ENCODE peak calls at places on chromosome X, in eight cellular contexts. U is psoas muscle; P is left ventricle myocardium inferior; C is naive thymus-derived CD4-positive, alpha-beta T cell; R is H9; S is SK-N-SH; X is MM.1S; M is upper lobe of right lung. A is an unnamed sample. For H3K9me3, the result is how much of the 10 kb centered on the place peaks cover.

GRCh38 chrX:133723930-133724329 is 261.5 kb downstream of the GPC3 start:
- DNase-seq in P (no peak), C (no peak), M (no peak), U (no peak), S (no peak), R (no peak), X (no peak), A (no peak)

GRCh38 chrX:100976211-100976610 is 6.7 kb downstream of the ARL13A start:
- DNase-seq in C (no peak), R (no peak), U (no peak), M (no peak), X (no peak), P (no peak), S (no peak), A (no peak)

GRCh38 chrX:13891367-13892146 is 74.7 kb upstream of the GPM6B start:
- DNase-seq in C (no peak), S (no peak), M (no peak), P (no peak), X (no peak), R (no peak), U (no peak), A (peak)

GRCh38 chrX:12814434-12814833 is 23.2 kb downstream of the PRPS2 start:
- DNase-seq in S (peak), C (peak), U (no peak), P (no peak), R (peak), X (peak), M (no peak), A (peak)

GRCh38 chrX:74781507-74782034 is 143.7 kb downstream of the NEXMIF start:
- DNase-seq in S (no peak), M (no peak), P (no peak), U (no peak), R (no peak), X (no peak), C (no peak), A (no peak)

GRCh38 chrX:133749370-133749769 is 236.0 kb downstream of the GPC3 start:
- DNase-seq in P (no peak), X (no peak), C (peak), M (no peak), R (no peak), U (no peak), S (no peak), A (no peak)

GRCh38 chrX:150688911-150689451 is 4.2 kb upstream of the MTMR1 start:
- DNase-seq in X (no peak), M (no peak), C (no peak), P (no peak), S (no peak), R (peak), U (no peak), A (peak)

GRCh38 chrX:97895751-97896150 is 1012.0 kb downstream of the RPA4 start:
- DNase-seq in C (no peak), U (no peak), R (no peak), M (no peak), P (no peak), X (no peak), S (no peak), A (no peak)

GRCh38 chrX:11367609-11368430 is 74.6 kb downstream of the AMELX start:
- DNase-seq in C (no peak), M (no peak), U (no peak), S (no peak), X (no peak), P (no peak), R (no peak), A (no peak)

GRCh38 chrX:39811391-39811790 is 286.4 kb downstream of the BCOR start:
- DNase-seq in M (no peak), C (no peak), U (no peak), R (no peak), X (no peak), P (no peak), S (no peak), A (no peak)

DNA sequence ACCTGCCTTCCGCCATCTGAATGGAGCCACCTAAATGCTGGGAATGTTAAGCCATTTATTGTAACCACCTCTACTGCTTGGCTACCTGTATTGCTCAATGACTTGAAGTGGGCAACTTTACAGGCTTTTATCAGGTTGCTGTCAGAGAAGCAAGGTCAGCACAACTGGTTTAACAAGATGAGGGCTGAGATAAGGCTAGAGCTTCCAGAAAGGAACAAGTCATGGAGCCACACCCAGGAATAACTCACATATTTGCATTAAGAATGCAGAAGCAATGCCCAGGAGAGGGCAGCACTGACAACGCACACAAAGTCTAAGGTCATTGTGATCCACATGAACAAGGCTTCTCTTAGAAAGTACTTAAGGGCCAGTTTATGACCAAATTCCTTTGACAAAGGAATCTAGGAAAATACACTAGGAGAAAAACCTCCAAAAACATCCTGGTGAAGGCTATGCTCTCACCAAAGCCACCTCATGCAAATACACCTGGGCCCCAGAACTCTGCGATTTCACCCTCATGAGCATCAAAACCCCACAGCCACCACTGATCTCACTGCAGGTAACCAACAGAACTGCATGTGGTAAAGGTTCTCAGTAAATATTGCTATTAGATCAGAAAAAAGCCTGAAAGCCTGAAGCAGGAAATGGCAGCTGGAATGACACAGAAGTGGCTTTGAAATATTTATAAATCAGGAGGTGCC is 15.0 kb upstream of the STS start:
- DNase-seq in P (no peak), R (peak), S (no peak), M (peak), C (peak), X (no peak), U (no peak), A (peak)
- H3K9me3 ChIP-seq in P (under half), R (under half), S (under half), M (under half), C (under half), X (under half), U (under half), A (under half)

GRCh38 chrX:73028876-73029275 is 26.1 kb downstream of the PABPC1L2B start:
- DNase-seq in M (no peak), U (no peak), R (no peak), P (no peak), X (no peak), C (no peak), S (no peak), A (no peak)
- H3K9me3 ChIP-seq in M (under half), U (under half), R (under half), P (under half), X (under half), C (under half), S (under half), A (under half)

GRCh38 chrX:135327299-135327698 is 18.0 kb downstream of the ETDC start:
- DNase-seq in R (no peak), S (no peak), U (no peak), C (no peak), M (no peak), P (no peak), X (no peak), A (peak)
- H3K9me3 ChIP-seq in R (under half), S (under half), U (under half), C (under half), M (under half), P (under half), X (under half), A (under half)

DNA sequence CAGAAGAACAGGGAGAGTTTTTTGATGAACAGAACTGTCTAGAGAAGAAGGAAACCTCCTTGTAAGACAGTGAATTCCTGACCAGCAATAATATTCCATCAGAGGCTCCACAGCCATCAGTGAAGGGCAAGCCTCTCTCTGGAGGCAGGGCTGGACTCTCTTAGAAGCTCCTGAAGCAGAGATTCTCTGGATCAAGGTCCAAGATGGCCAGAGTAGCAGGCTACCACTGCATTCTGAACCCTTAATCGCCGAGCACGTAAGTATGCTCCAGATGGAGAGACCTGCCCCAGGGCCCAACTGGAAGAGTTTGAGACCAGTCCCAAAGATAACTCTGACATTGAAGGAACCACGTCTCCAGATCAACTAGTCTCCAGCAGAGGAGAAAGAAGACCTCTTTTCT is 16.4 kb downstream of the GABRE start:
- DNase-seq in S (no peak), P (no peak), X (no peak), U (no peak), M (no peak), C (no peak), R (no peak), A (no peak)
- H3K9me3 ChIP-seq in S (under half), P (under half), X (under half), U (under half), M (under half), C (under half), R (half or more), A (under half)

DNA sequence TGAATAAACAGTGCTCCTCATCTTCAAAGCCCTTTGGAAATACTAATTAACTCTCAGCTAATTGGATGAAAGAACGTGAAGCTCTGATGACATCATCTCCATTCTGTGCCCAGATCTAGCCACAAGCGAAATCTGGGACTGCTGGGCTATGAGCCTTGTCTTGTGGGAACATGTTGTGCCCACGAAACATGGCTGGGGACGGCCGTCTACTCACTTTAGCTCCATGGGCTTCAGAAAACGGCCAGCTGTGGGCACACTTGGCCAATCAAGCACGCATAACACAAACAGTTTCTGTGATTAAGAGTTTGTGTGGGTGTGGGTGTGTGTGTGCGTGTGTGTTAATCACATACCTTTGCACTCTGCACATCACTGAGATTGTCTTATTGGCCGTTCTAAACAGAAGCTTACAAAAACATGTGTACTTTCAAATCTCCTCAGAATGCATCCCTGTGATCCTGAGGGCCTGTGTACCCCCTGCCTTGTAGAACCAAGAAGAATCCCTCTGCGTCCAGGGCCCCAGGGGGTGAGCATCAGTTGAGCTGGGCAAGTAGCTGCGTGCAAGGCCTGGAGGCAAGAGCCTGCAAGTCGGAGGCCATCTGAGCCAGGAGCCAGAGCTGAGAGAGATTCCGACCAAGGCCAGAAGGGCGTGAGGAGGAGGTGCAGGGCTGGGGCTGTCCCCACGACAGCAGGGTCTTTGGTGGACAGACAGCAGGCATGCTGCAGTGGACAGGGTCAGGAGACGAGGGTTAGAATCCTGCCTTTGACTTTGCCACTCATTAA is 18.7 kb upstream of the ZNF185 start:
- DNase-seq in R (no peak), U (no peak), M (no peak), X (no peak), C (no peak), P (no peak), S (no peak), A (peak)
- H3K9me3 ChIP-seq in R (half or more), U (under half), M (under half), X (under half), C (under half), P (under half), S (under half), A (under half)

GRCh38 chrX:145773006-145773405 is 44.6 kb upstream of the SLITRK2 start:
- DNase-seq in R (no peak), P (no peak), X (no peak), U (no peak), M (no peak), C (no peak), S (no peak), A (no peak)
- H3K9me3 ChIP-seq in R (under half), P (under half), X (under half), U (under half), M (under half), C (under half), S (under half), A (under half)

DNA sequence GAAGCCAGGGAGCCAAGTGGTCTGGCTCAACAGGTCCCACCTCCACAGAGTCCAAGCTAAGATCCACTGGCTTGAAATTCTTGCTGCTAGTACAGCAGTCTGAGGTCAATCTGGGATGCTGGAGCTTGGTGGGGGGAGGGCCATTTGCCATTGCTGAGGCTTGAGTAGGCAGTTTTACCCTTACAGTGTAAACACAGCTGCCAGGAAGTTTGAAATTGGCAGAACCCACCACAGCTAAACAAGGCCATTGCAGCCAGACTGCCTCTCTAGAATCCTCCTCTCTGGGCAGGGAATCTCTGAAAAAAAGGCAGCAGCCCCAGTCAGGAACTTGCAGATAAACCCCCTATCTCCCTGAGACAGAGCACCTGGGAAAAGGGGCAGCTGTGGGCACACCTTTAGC is 84.9 kb downstream of the EDA2R start:
- DNase-seq in P (no peak), X (peak), S (no peak), M (no peak), R (no peak), C (no peak), U (no peak), A (no peak)
- H3K9me3 ChIP-seq in P (under half), X (under half), S (under half), M (under half), R (under half), C (under half), U (under half), A (under half)

GRCh38 chrX:43514820-43515219 is 141.3 kb upstream of the MAOA start:
- DNase-seq in C (no peak), R (no peak), X (no peak), S (no peak), P (no peak), M (no peak), U (no peak), A (no peak)
- H3K9me3 ChIP-seq in C (under half), R (under half), X (under half), S (under half), P (under half), M (under half), U (under half), A (under half)

A was measured in mammary epithelial cell.